ENCODE peak calls at places on chromosomes 6 and 20, in eight cellular contexts. T is stimulated activated CD8-positive, alpha-beta memory T cell treated with anti-CD3 and anti-CD28 coated beads, Interleukin-15, amount 100 ng/mL, for 24 hours; F is left ventricle myocardium inferior; Q is activated naive CD4-positive, alpha-beta T cell; P is BJ; V is D341Med; Y is RKO; C is myocyte. A is an unnamed sample.

GRCh38 chr6:2821554-2821953 is 20.1 kb downstream of the SERPINB1 start:
- DNase-seq in P (no peak), F (no peak), T (no peak), C (no peak), Y (no peak), V (no peak), Q (no peak), A (no peak)

GRCh38 chr6:32597024-32597423 is 7.4 kb upstream of the HLA-DRB1 start:
- DNase-seq in C (no peak), P (no peak), Q (no peak), V (no peak), F (no peak), T (no peak), Y (no peak), A (no peak)

GRCh38 chr20:50689864-50690263 is 1.5 kb downstream of the RIPOR3 start:
- DNase-seq in P (no peak), V (peak), Y (no peak), Q (no peak), F (peak), C (no peak), T (no peak), A (no peak)

GRCh38 chr6:31610891-31611425 is 4.1 kb upstream of the AIF1 start:
- DNase-seq in Q (no peak), C (no peak), T (no peak), Y (no peak), V (no peak), F (no peak), P (no peak), A (no peak)

GRCh38 chr6:157714153-157714490 is 108.9 kb upstream of the SNX9 start:
- DNase-seq in C (peak), Q (no peak), P (peak), V (no peak), T (no peak), Y (no peak), F (no peak), A (no peak)

GRCh38 chr6:163711615-163712568 is 297.4 kb downstream of the QKI start:
- DNase-seq in C (peak), V (no peak), T (no peak), F (peak), Y (no peak), P (peak), Q (no peak), A (peak)

GRCh38 chr6:15553736-15554294 is 109.0 kb downstream of the DTNBP1 start:
- DNase-seq in V (no peak), T (no peak), C (peak), Q (no peak), F (no peak), P (no peak), Y (no peak), A (no peak)

GRCh38 chr6:107154131-107154906 is 39.0 kb upstream of the BEND3 start:
- DNase-seq in F (no peak), T (no peak), V (no peak), P (no peak), C (no peak), Q (no peak), Y (no peak), A (no peak)

GRCh38 chr20:36101201-36101600 is 53.3 kb upstream of the EPB41L1 start:
- DNase-seq in F (no peak), C (peak), T (no peak), P (no peak), V (no peak), Q (no peak), Y (no peak), A (no peak)

GRCh38 chr6:57048577-57048976 is 2.1 kb downstream of the KIAA1586 start:
- DNase-seq in Y (peak), F (no peak), Q (no peak), C (no peak), T (no peak), V (no peak), P (no peak), A (no peak)

GRCh38 chr20:17014967-17015366 is 211.9 kb upstream of the PCSK2 start:
- DNase-seq in C (no peak), Y (no peak), F (no peak), V (no peak), P (no peak), T (no peak), Q (no peak), A (no peak)

GRCh38 chr20:61355585-61355984 is 103.5 kb downstream of the CDH4 start:
- DNase-seq in C (no peak), Q (no peak), T (no peak), F (no peak), V (no peak), P (no peak), Y (no peak), A (no peak)

GRCh38 chr6:106908386-106908840 is 66.1 kb downstream of the CD24 start:
- DNase-seq in C (no peak), T (no peak), P (no peak), Y (no peak), F (no peak), V (no peak), Q (no peak), A (peak)

GRCh38 chr6:46733410-46733809 is 1.8 kb downstream of the PLA2G7 start:
- DNase-seq in C (no peak), V (no peak), Y (no peak), Q (no peak), P (no peak), F (no peak), T (no peak), A (no peak)

GRCh38 chr6:45608252-45608911 is 230.6 kb upstream of the SUPT3H start:
- DNase-seq in F (no peak), Q (no peak), Y (no peak), T (no peak), V (no peak), C (peak), P (no peak), A (no peak)

GRCh38 chr6:77463881-77464867 is 883 bp upstream of the HTR1B start:
- DNase-seq in C (peak), T (no peak), V (peak), Q (no peak), F (no peak), Y (no peak), P (no peak), A (peak)

GRCh38 chr20:15487030-15487429 is 1086.2 kb downstream of the KIF16B start:
- DNase-seq in P (no peak), F (no peak), Q (no peak), C (no peak), T (no peak), Y (no peak), V (no peak), A (no peak)

GRCh38 chr6:150195996-150196417 is 53.2 kb downstream of the PPP1R14C start:
- DNase-seq in T (no peak), Q (no peak), F (no peak), P (no peak), C (no peak), V (no peak), Y (no peak), A (no peak)

GRCh38 chr6:34241351-34242215 is 4.9 kb downstream of the HMGA1 start:
- DNase-seq in P (no peak), Y (no peak), C (no peak), F (no peak), V (peak), T (no peak), Q (no peak), A (no peak)

GRCh38 chr20:36311141-36311853 is 5.2 kb downstream of the DLGAP4 start:
- DNase-seq in V (no peak), C (no peak), P (no peak), Q (no peak), Y (no peak), F (no peak), T (no peak), A (no peak)

GRCh38 chr20:33328738-33329137 is 45.7 kb downstream of the BPIFB1 start:
- DNase-seq in T (no peak), Q (no peak), V (no peak), C (no peak), Y (no peak), P (no peak), F (no peak), A (no peak)

GRCh38 chr6:77180367-77180766 is 282.9 kb downstream of the HTR1B start:
- DNase-seq in Q (no peak), C (no peak), T (no peak), Y (no peak), P (no peak), F (no peak), V (no peak), A (no peak)

GRCh38 chr6:92376711-92377110 is 1042.6 kb downstream of the EPHA7 start:
- DNase-seq in T (no peak), Y (no peak), C (peak), P (no peak), Q (no peak), F (no peak), V (no peak), A (no peak)

GRCh38 chr6:124053315-124053714 is 249.7 kb downstream of the NKAIN2 start:
- DNase-seq in T (no peak), P (no peak), Y (no peak), C (no peak), V (no peak), F (no peak), Q (no peak), A (no peak)

GRCh38 chr6:89269981-89270380 is 45.1 kb downstream of the GABRR2 start:
- DNase-seq in T (no peak), V (no peak), P (no peak), Q (no peak), C (no peak), Y (no peak), F (no peak), A (no peak)

GRCh38 chr20:23159256-23159922 is 73.3 kb upstream of the CD93 start:
- DNase-seq in C (no peak), P (no peak), Q (no peak), Y (no peak), T (no peak), F (no peak), V (no peak), A (no peak)

GRCh38 chr6:83294676-83295075 is 101.5 kb downstream of the RWDD2A start:
- DNase-seq in Y (no peak), C (no peak), P (no peak), T (no peak), V (no peak), Q (no peak), F (no peak), A (no peak)

GRCh38 chr6:15299430-15300131 is 53.7 kb downstream of the JARID2 start:
- DNase-seq in Y (no peak), C (no peak), T (peak), Q (no peak), V (no peak), F (peak), P (no peak), A (no peak)

GRCh38 chr6:98324406-98324930 is 509.9 kb upstream of the POU3F2 start:
- DNase-seq in C (no peak), F (no peak), T (no peak), Q (no peak), Y (no peak), P (no peak), V (no peak), A (no peak)

GRCh38 chr20:20702330-20703245 is 9.9 kb downstream of the RALGAPA2 start:
- DNase-seq in T (no peak), Y (no peak), P (no peak), C (peak), F (no peak), Q (no peak), V (no peak), A (no peak)

GRCh38 chr6:168384045-168385038 is 56.6 kb upstream of the SMOC2 start:
- DNase-seq in F (no peak), T (no peak), Q (no peak), C (no peak), P (no peak), Y (no peak), V (no peak), A (no peak)

GRCh38 chr20:34618676-34619075 is 58.2 kb downstream of the PIGU start:
- DNase-seq in Y (no peak), F (no peak), Q (no peak), T (no peak), P (no peak), V (no peak), C (no peak), A (no peak)

GRCh38 chr20:6560978-6561377 is 206.5 kb upstream of the BMP2 start:
- DNase-seq in C (no peak), F (no peak), P (no peak), Q (no peak), T (no peak), V (no peak), Y (no peak), A (no peak)